ENCODE peak calls at places on chromosomes 4 and X, in ten cellular contexts. One of them, this sample, is unnamed.
A peak's percentile ranks its signal among the peaks of the same experiment; 100 is the strongest.

GRCh38 chrX:133267621-133268020 is 49.5 kb upstream of the TFDP3 start:
- DNase-seq in right cardiac atrium: no peak
- DNase-seq in GM23338: no peak
- DNase-seq in hepatocyte: no peak
- DNase-seq in Peyer's patch: no peak
- DNase-seq in effector memory CD4-positive, alpha-beta T cell: no peak
- DNase-seq in upper lobe of right lung: no peak
- DNase-seq in aorta: no peak
- DNase-seq in ovary: no peak
- DNase-seq in fibroblast of the aortic adventitia: no peak
- DNase-seq in this sample: no peak

GRCh38 chr4:64670647-64671046 is 261.4 kb upstream of the TECRL start:
- DNase-seq in ovary: no peak
- DNase-seq in fibroblast of the aortic adventitia: no peak
- DNase-seq in aorta: no peak
- DNase-seq in upper lobe of right lung: no peak
- DNase-seq in effector memory CD4-positive, alpha-beta T cell: no peak
- DNase-seq in hepatocyte: no peak
- DNase-seq in Peyer's patch: no peak
- DNase-seq in GM23338: no peak
- DNase-seq in right cardiac atrium: peak; percentile 36
- DNase-seq in this sample: no peak

GRCh38 chr4:52968696-52969095 is 106.6 kb downstream of the RASL11B start:
- DNase-seq in upper lobe of right lung: no peak
- DNase-seq in fibroblast of the aortic adventitia: no peak
- DNase-seq in right cardiac atrium: no peak
- DNase-seq in aorta: no peak
- DNase-seq in effector memory CD4-positive, alpha-beta T cell: no peak
- DNase-seq in hepatocyte: no peak
- DNase-seq in ovary: no peak
- DNase-seq in Peyer's patch: no peak
- DNase-seq in GM23338: no peak
- DNase-seq in this sample: no peak

GRCh38 chr4:148787831-148788477 is 345.7 kb upstream of the NR3C2 start:
- DNase-seq in aorta: no peak
- DNase-seq in Peyer's patch: no peak
- DNase-seq in GM23338: peak; percentile 23
- DNase-seq in upper lobe of right lung: no peak
- DNase-seq in fibroblast of the aortic adventitia: peak; percentile 30
- DNase-seq in hepatocyte: no peak
- DNase-seq in ovary: no peak
- DNase-seq in right cardiac atrium: no peak
- DNase-seq in effector memory CD4-positive, alpha-beta T cell: no peak
- DNase-seq in this sample: peak; percentile 57

GRCh38 chrX:136047001-136047642 is 61.9 kb downstream of the SLC9A6 start:
- DNase-seq in right cardiac atrium: no peak
- DNase-seq in GM23338: no peak
- DNase-seq in aorta: no peak
- DNase-seq in upper lobe of right lung: no peak
- DNase-seq in fibroblast of the aortic adventitia: peak; percentile 24
- DNase-seq in effector memory CD4-positive, alpha-beta T cell: no peak
- DNase-seq in Peyer's patch: no peak
- DNase-seq in ovary: no peak
- DNase-seq in hepatocyte: no peak
- DNase-seq in this sample: peak; percentile 42

GRCh38 chr4:44671636-44672035 is 6.6 kb upstream of the GUF1 start:
- DNase-seq in upper lobe of right lung: no peak
- DNase-seq in aorta: no peak
- DNase-seq in GM23338: no peak
- DNase-seq in fibroblast of the aortic adventitia: no peak
- DNase-seq in Peyer's patch: no peak
- DNase-seq in ovary: no peak
- DNase-seq in right cardiac atrium: no peak
- DNase-seq in hepatocyte: no peak
- DNase-seq in effector memory CD4-positive, alpha-beta T cell: no peak
- DNase-seq in this sample: no peak

GRCh38 chr4:133058701-133059100 is 90.4 kb upstream of the PCDH10 start:
- DNase-seq in hepatocyte: no peak
- DNase-seq in ovary: no peak
- DNase-seq in GM23338: peak; percentile 19
- DNase-seq in effector memory CD4-positive, alpha-beta T cell: no peak
- DNase-seq in upper lobe of right lung: no peak
- DNase-seq in right cardiac atrium: no peak
- DNase-seq in Peyer's patch: no peak
- DNase-seq in aorta: no peak
- DNase-seq in fibroblast of the aortic adventitia: no peak
- DNase-seq in this sample: peak; percentile 29

GRCh38 chr4:68476191-68476590 is 28.9 kb downstream of the TMPRSS11E start:
- DNase-seq in Peyer's patch: no peak
- DNase-seq in fibroblast of the aortic adventitia: peak; percentile 52
- DNase-seq in ovary: no peak
- DNase-seq in hepatocyte: no peak
- DNase-seq in effector memory CD4-positive, alpha-beta T cell: no peak
- DNase-seq in aorta: no peak
- DNase-seq in upper lobe of right lung: no peak
- DNase-seq in right cardiac atrium: no peak
- DNase-seq in GM23338: no peak
- DNase-seq in this sample: peak; percentile 30

GRCh38 chr4:175330652-175331051 is 412.5 kb downstream of the ADAM29 start:
- DNase-seq in hepatocyte: no peak
- DNase-seq in fibroblast of the aortic adventitia: peak; percentile 18
- DNase-seq in ovary: no peak
- DNase-seq in right cardiac atrium: no peak
- DNase-seq in GM23338: no peak
- DNase-seq in Peyer's patch: no peak
- DNase-seq in effector memory CD4-positive, alpha-beta T cell: no peak
- DNase-seq in aorta: no peak
- DNase-seq in upper lobe of right lung: no peak
- DNase-seq in this sample: peak; percentile 19

GRCh38 chrX:9662148-9662547 is 103.5 kb downstream of the GPR143 start:
- DNase-seq in fibroblast of the aortic adventitia: peak; percentile 13
- DNase-seq in right cardiac atrium: no peak
- DNase-seq in Peyer's patch: no peak
- DNase-seq in effector memory CD4-positive, alpha-beta T cell: no peak
- DNase-seq in GM23338: no peak
- DNase-seq in aorta: no peak
- DNase-seq in hepatocyte: no peak
- DNase-seq in upper lobe of right lung: no peak
- DNase-seq in ovary: no peak
- DNase-seq in this sample: peak; percentile 33

GRCh38 chr4:144899393-144899792 is 198.6 kb downstream of the ANAPC10 start:
- DNase-seq in fibroblast of the aortic adventitia: no peak
- DNase-seq in right cardiac atrium: no peak
- DNase-seq in ovary: no peak
- DNase-seq in Peyer's patch: no peak
- DNase-seq in aorta: no peak
- DNase-seq in upper lobe of right lung: no peak
- DNase-seq in hepatocyte: no peak
- DNase-seq in GM23338: no peak
- DNase-seq in effector memory CD4-positive, alpha-beta T cell: no peak
- DNase-seq in this sample: no peak

GRCh38 chr4:176238157-176238608 is 30.8 kb downstream of the ASB5 start:
- DNase-seq in ovary: no peak
- DNase-seq in right cardiac atrium: no peak
- DNase-seq in upper lobe of right lung: no peak
- DNase-seq in effector memory CD4-positive, alpha-beta T cell: no peak
- DNase-seq in fibroblast of the aortic adventitia: peak; percentile 97
- DNase-seq in Peyer's patch: no peak
- DNase-seq in aorta: no peak
- DNase-seq in GM23338: no peak
- DNase-seq in hepatocyte: peak; percentile 43
- DNase-seq in this sample: peak; percentile 90

GRCh38 chr4:78481180-78481579 is 70.4 kb upstream of the ANXA3 start:
- DNase-seq in hepatocyte: no peak
- DNase-seq in GM23338: no peak
- DNase-seq in Peyer's patch: no peak
- DNase-seq in fibroblast of the aortic adventitia: peak; percentile 58
- DNase-seq in right cardiac atrium: no peak
- DNase-seq in ovary: no peak
- DNase-seq in upper lobe of right lung: no peak
- DNase-seq in effector memory CD4-positive, alpha-beta T cell: no peak
- DNase-seq in aorta: no peak
- DNase-seq in this sample: peak; percentile 92

GRCh38 chrX:102659790-102660757 is 8.8 kb downstream of the GPRASP1 start:
- DNase-seq in ovary: peak; percentile 83
- DNase-seq in aorta: peak; percentile 92
- DNase-seq in GM23338: peak; percentile 75
- DNase-seq in Peyer's patch: peak; percentile 94
- DNase-seq in hepatocyte: peak; percentile 84
- DNase-seq in effector memory CD4-positive, alpha-beta T cell: peak; percentile 76
- DNase-seq in right cardiac atrium: peak; percentile 94
- DNase-seq in upper lobe of right lung: peak; percentile 91
- DNase-seq in fibroblast of the aortic adventitia: peak; percentile 70
- DNase-seq in this sample: peak; percentile 81

GRCh38 chr4:139851133-139851532 is 185.5 kb downstream of the MGST2 start:
- DNase-seq in upper lobe of right lung: no peak
- DNase-seq in hepatocyte: no peak
- DNase-seq in ovary: no peak
- DNase-seq in fibroblast of the aortic adventitia: no peak
- DNase-seq in effector memory CD4-positive, alpha-beta T cell: no peak
- DNase-seq in Peyer's patch: no peak
- DNase-seq in aorta: no peak
- DNase-seq in GM23338: no peak
- DNase-seq in right cardiac atrium: no peak
- DNase-seq in this sample: no peak

GRCh38 chr4:8270912-8271815 is 1.6 kb downstream of the HTRA3 start:
- DNase-seq in fibroblast of the aortic adventitia: peak; percentile 17
- DNase-seq in Peyer's patch: no peak
- DNase-seq in aorta: no peak
- DNase-seq in ovary: peak; percentile 49
- DNase-seq in GM23338: no peak
- DNase-seq in right cardiac atrium: peak; percentile 40
- DNase-seq in hepatocyte: no peak
- DNase-seq in upper lobe of right lung: no peak
- DNase-seq in effector memory CD4-positive, alpha-beta T cell: no peak
- DNase-seq in this sample: no peak

GRCh38 chr4:145936142-145937020 is 2.2 kb downstream of the ZNF827 start:
- DNase-seq in fibroblast of the aortic adventitia: peak; percentile 77
- DNase-seq in effector memory CD4-positive, alpha-beta T cell: peak; percentile 27
- DNase-seq in aorta: peak; percentile 78
- DNase-seq in right cardiac atrium: peak; percentile 88
- DNase-seq in Peyer's patch: peak; percentile 82
- DNase-seq in ovary: peak; percentile 62
- DNase-seq in hepatocyte: peak; percentile 90
- DNase-seq in upper lobe of right lung: peak; percentile 87
- DNase-seq in GM23338: peak; percentile 83
- DNase-seq in this sample: peak; percentile 85

GRCh38 chrX:136865270-136866168 is 15.0 kb downstream of the RBMX start:
- DNase-seq in effector memory CD4-positive, alpha-beta T cell: no peak
- DNase-seq in aorta: no peak
- DNase-seq in fibroblast of the aortic adventitia: no peak
- DNase-seq in Peyer's patch: no peak
- DNase-seq in right cardiac atrium: no peak
- DNase-seq in hepatocyte: no peak
- DNase-seq in ovary: no peak
- DNase-seq in upper lobe of right lung: no peak
- DNase-seq in GM23338: no peak
- DNase-seq in this sample: no peak

DNA sequence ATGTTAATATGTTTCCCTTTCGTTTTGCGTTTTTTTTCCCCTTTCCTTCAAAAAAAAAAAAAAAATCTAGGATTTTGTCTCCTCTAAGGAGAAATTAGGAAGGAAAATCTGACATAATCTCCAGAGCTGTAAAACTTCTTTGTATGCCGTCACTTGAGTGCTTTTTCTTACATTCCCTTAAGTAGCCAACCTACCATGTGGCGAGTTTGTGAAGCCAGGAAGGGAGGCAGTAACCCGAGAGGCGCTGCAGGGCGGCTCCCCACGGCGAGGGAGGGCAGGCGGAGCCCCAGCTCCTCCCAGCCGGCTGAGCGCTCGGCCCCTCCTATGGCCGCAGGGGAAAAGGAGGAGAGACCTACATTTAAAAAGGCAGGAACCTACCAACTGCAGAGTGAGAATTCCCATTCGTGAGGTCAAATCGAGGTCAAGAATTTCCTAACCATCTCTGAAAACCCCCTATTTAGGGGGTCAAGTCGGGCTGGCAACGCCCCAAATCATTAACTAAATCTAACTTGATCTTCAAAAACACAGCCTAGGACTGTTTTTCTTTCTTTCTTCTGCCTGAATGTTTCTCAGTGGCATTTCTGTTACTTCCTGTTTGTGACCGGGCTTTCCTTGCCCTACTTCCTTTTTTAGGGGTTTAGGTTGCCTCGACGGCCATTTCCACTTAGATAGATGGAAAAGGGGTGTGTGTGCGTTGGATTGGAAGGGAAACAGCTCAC is 345.1 kb upstream of the KLF3 start:
- DNase-seq in hepatocyte: peak; percentile 95
- DNase-seq in GM23338: peak; percentile 95
- DNase-seq in Peyer's patch: peak; percentile 93
- DNase-seq in effector memory CD4-positive, alpha-beta T cell: peak; percentile 61
- DNase-seq in right cardiac atrium: peak; percentile 96
- DNase-seq in ovary: peak; percentile 87
- DNase-seq in aorta: peak; percentile 95
- DNase-seq in upper lobe of right lung: peak; percentile 95
- DNase-seq in fibroblast of the aortic adventitia: peak; percentile 98
- DNase-seq in this sample: peak; percentile 98
- H3K4me3 ChIP-seq in hepatocyte: no peak overlapping the region
- H3K4me3 ChIP-seq in GM23338: no peak overlapping the region
- H3K4me3 ChIP-seq in Peyer's patch: peak overlapping the region; percentile 42
- H3K4me3 ChIP-seq in effector memory CD4-positive, alpha-beta T cell: peak overlapping the region; percentile 37
- H3K4me3 ChIP-seq in right cardiac atrium: peak overlapping the region; percentile 46
- H3K4me3 ChIP-seq in ovary: peak overlapping the region; percentile 25
- H3K4me3 ChIP-seq in aorta: no peak overlapping the region
- H3K4me3 ChIP-seq in upper lobe of right lung: peak overlapping the region; percentile 34
- H3K4me3 ChIP-seq in fibroblast of the aortic adventitia: peak overlapping the region; percentile 38
- H3K4me3 ChIP-seq in this sample: peak overlapping the region; percentile 74

GRCh38 chr4:39062094-39062493 is at the start of gene KLHL5:
- DNase-seq in GM23338: peak; percentile 85
- DNase-seq in right cardiac atrium: no peak
- DNase-seq in Peyer's patch: no peak
- DNase-seq in fibroblast of the aortic adventitia: no peak
- DNase-seq in ovary: no peak
- DNase-seq in upper lobe of right lung: no peak
- DNase-seq in aorta: no peak
- DNase-seq in hepatocyte: no peak
- DNase-seq in effector memory CD4-positive, alpha-beta T cell: no peak
- DNase-seq in this sample: peak; percentile 19
- H3K4me3 ChIP-seq in GM23338: peak within 1 kb of the TSS; percentile 23
- H3K4me3 ChIP-seq in right cardiac atrium: no peak within 1 kb of the TSS
- H3K4me3 ChIP-seq in Peyer's patch: no peak within 1 kb of the TSS
- H3K4me3 ChIP-seq in fibroblast of the aortic adventitia: no peak within 1 kb of the TSS
- H3K4me3 ChIP-seq in ovary: no peak within 1 kb of the TSS
- H3K4me3 ChIP-seq in upper lobe of right lung: no peak within 1 kb of the TSS
- H3K4me3 ChIP-seq in aorta: no peak within 1 kb of the TSS
- H3K4me3 ChIP-seq in hepatocyte: no peak within 1 kb of the TSS
- H3K4me3 ChIP-seq in effector memory CD4-positive, alpha-beta T cell: no peak within 1 kb of the TSS
- H3K4me3 ChIP-seq in this sample: no peak within 1 kb of the TSS

GRCh38 chrX:108735680-108736508 is 469 bp downstream of the IRS4 start:
- DNase-seq in hepatocyte: peak; percentile 19
- DNase-seq in ovary: peak; percentile 29
- DNase-seq in GM23338: no peak
- DNase-seq in upper lobe of right lung: peak; percentile 21
- DNase-seq in aorta: no peak
- DNase-seq in Peyer's patch: no peak
- DNase-seq in fibroblast of the aortic adventitia: no peak
- DNase-seq in right cardiac atrium: no peak
- DNase-seq in effector memory CD4-positive, alpha-beta T cell: no peak
- DNase-seq in this sample: peak; percentile 34
- H3K4me3 ChIP-seq in hepatocyte: peak overlapping the region; percentile 39
- H3K4me3 ChIP-seq in ovary: peak overlapping the region; percentile 45
- H3K4me3 ChIP-seq in GM23338: peak overlapping the region; percentile 73
- H3K4me3 ChIP-seq in upper lobe of right lung: peak overlapping the region; percentile 31
- H3K4me3 ChIP-seq in aorta: peak overlapping the region; percentile 27
- H3K4me3 ChIP-seq in Peyer's patch: peak overlapping the region; percentile 29
- H3K4me3 ChIP-seq in fibroblast of the aortic adventitia: peak overlapping the region; percentile 52
- H3K4me3 ChIP-seq in right cardiac atrium: peak overlapping the region; percentile 46
- H3K4me3 ChIP-seq in effector memory CD4-positive, alpha-beta T cell: no peak overlapping the region
- H3K4me3 ChIP-seq in this sample: peak overlapping the region; percentile 61

GRCh38 chr4:112521123-112522116 is 5.4 kb upstream of the NEUROG2 start:
- DNase-seq in effector memory CD4-positive, alpha-beta T cell: no peak
- DNase-seq in ovary: no peak
- DNase-seq in hepatocyte: no peak
- DNase-seq in fibroblast of the aortic adventitia: no peak
- DNase-seq in Peyer's patch: no peak
- DNase-seq in aorta: no peak
- DNase-seq in upper lobe of right lung: no peak
- DNase-seq in right cardiac atrium: no peak
- DNase-seq in GM23338: peak; percentile 34
- DNase-seq in this sample: no peak
- H3K4me3 ChIP-seq in effector memory CD4-positive, alpha-beta T cell: no peak overlapping the region
- H3K4me3 ChIP-seq in ovary: no peak overlapping the region
- H3K4me3 ChIP-seq in hepatocyte: no peak overlapping the region
- H3K4me3 ChIP-seq in fibroblast of the aortic adventitia: no peak overlapping the region
- H3K4me3 ChIP-seq in Peyer's patch: no peak overlapping the region
- H3K4me3 ChIP-seq in aorta: no peak overlapping the region
- H3K4me3 ChIP-seq in upper lobe of right lung: no peak overlapping the region
- H3K4me3 ChIP-seq in right cardiac atrium: no peak overlapping the region
- H3K4me3 ChIP-seq in GM23338: peak overlapping the region; percentile 57
- H3K4me3 ChIP-seq in this sample: no peak overlapping the region